ENCODE peak calls at places on chromosome 21, in four cellular contexts. I is tibial artery, U is thoracic aorta, J is pancreas. N is an unnamed sample. For H3K9me3, the result is how much of the 10 kb centered on the place peaks cover.

GRCh38 chr21:14482165-14482564 is 64.0 kb downstream of the SAMSN1 start:
- DNase-seq in J (no peak), I (no peak), U (no peak), N (no peak)

GRCh38 chr21:32772281-32773047 is 909 bp upstream of the PAXBP1 start:
- DNase-seq in I (no peak), J (no peak), U (no peak), N (no peak)

GRCh38 chr21:33064623-33064996 is 5.3 kb upstream of the OLIG1 start:
- DNase-seq in J (no peak), U (no peak), I (no peak), N (no peak)

GRCh38 chr21:27246741-27247140 is 279.9 kb upstream of the ADAMTS5 start:
- DNase-seq in I (no peak), U (no peak), J (no peak), N (no peak)

GRCh38 chr21:33780631-33781030 is 135.0 kb downstream of the ATP5PO start:
- DNase-seq in J (no peak), I (no peak), U (no peak), N (no peak)

GRCh38 chr21:18298228-18298627 is 53.6 kb downstream of the CHODL start:
- DNase-seq in I (no peak), U (no peak), J (no peak), N (no peak)

GRCh38 chr21:32456497-32456918 is 44.0 kb downstream of the EVA1C start:
- DNase-seq in U (no peak), I (no peak), J (no peak), N (peak)

GRCh38 chr21:16908087-16908486 is 604.8 kb upstream of the CXADR start:
- DNase-seq in I (no peak), J (no peak), U (peak), N (no peak)

GRCh38 chr21:35932232-35932911 is 128.0 kb downstream of the SETD4 start:
- DNase-seq in J (no peak), U (no peak), I (peak), N (no peak)

GRCh38 chr21:31198575-31198974 is 145.5 kb downstream of the TIAM1 start:
- DNase-seq in I (no peak), J (no peak), U (no peak), N (no peak)

GRCh38 chr21:34813266-34813886 is 144.6 kb downstream of the CLIC6 start:
- DNase-seq in U (no peak), I (no peak), J (no peak), N (no peak)

GRCh38 chr21:26715878-26716506 is 129.2 kb downstream of the ADAMTS1 start:
- DNase-seq in U (no peak), I (no peak), J (peak), N (no peak)

GRCh38 chr21:26826801-26827200 is 18.4 kb downstream of the ADAMTS1 start:
- DNase-seq in J (no peak), I (no peak), U (no peak), N (no peak)

GRCh38 chr21:24147674-24148073 is 1459.6 kb downstream of the MRPL39 start:
- DNase-seq in I (no peak), J (no peak), U (no peak), N (no peak)

GRCh38 chr21:43662286-43662685 is 2.9 kb downstream of the RRP1B start:
- DNase-seq in U (no peak), J (no peak), I (no peak), N (no peak)

GRCh38 chr21:41000838-41001237 is 153.9 kb upstream of the DSCAM start:
- DNase-seq in J (no peak), U (no peak), I (no peak), N (no peak)

GRCh38 chr21:17708541-17709265 is 96.0 kb upstream of the BTG3 start:
- DNase-seq in J (no peak), I (no peak), U (no peak), N (no peak)

GRCh38 chr21:30714436-30714835 is 4.1 kb downstream of the KRTAP21-3 start:
- DNase-seq in I (no peak), J (no peak), U (no peak), N (no peak)

GRCh38 chr21:17848228-17848627 is 29.1 kb upstream of the C21orf91 start:
- DNase-seq in U (no peak), I (peak), J (no peak), N (no peak)

GRCh38 chr21:45367402-45368351 is 37.3 kb upstream of the COL18A1 start:
- DNase-seq in I (no peak), J (peak), U (no peak), N (no peak)
- TF ChIP-seq CTCF in I (no peak), J (no peak), U (no peak), N (no peak)

GRCh38 chr21:39661740-39662139 is 49.0 kb downstream of the B3GALT5 start:
- DNase-seq in U (no peak), J (no peak), I (no peak), N (no peak)

GRCh38 chr21:39662411-39662953 is 49.7 kb downstream of the B3GALT5 start:
- DNase-seq in U (no peak), J (no peak), I (no peak), N (no peak)

GRCh38 chr21:39660191-39660590 is 47.5 kb downstream of the B3GALT5 start:
- DNase-seq in U (no peak), J (peak), I (no peak), N (peak)

GRCh38 chr21:39660596-39660995 is 47.9 kb downstream of the B3GALT5 start:
- DNase-seq in J (peak), I (no peak), U (no peak), N (peak)

GRCh38 chr21:39661121-39661520 is 48.4 kb downstream of the B3GALT5 start:
- DNase-seq in U (no peak), J (no peak), I (no peak), N (no peak)
- H3K9me3 ChIP-seq in U (under half), J (under half), I (under half), N (under half)

GRCh38 chr21:42469272-42469671 is 26.8 kb downstream of the RSPH1 start:
- DNase-seq in J (no peak), I (no peak), U (no peak), N (no peak)

GRCh38 chr21:42465008-42465878 is 30.8 kb downstream of the RSPH1 start:
- DNase-seq in J (no peak), U (no peak), I (peak), N (no peak)

GRCh38 chr21:42467613-42467983 is 28.4 kb downstream of the RSPH1 start:
- DNase-seq in U (no peak), I (no peak), J (no peak), N (no peak)

GRCh38 chr21:42468511-42469131 is 27.4 kb downstream of the RSPH1 start:
- DNase-seq in J (no peak), U (no peak), I (peak), N (no peak)

DNA sequence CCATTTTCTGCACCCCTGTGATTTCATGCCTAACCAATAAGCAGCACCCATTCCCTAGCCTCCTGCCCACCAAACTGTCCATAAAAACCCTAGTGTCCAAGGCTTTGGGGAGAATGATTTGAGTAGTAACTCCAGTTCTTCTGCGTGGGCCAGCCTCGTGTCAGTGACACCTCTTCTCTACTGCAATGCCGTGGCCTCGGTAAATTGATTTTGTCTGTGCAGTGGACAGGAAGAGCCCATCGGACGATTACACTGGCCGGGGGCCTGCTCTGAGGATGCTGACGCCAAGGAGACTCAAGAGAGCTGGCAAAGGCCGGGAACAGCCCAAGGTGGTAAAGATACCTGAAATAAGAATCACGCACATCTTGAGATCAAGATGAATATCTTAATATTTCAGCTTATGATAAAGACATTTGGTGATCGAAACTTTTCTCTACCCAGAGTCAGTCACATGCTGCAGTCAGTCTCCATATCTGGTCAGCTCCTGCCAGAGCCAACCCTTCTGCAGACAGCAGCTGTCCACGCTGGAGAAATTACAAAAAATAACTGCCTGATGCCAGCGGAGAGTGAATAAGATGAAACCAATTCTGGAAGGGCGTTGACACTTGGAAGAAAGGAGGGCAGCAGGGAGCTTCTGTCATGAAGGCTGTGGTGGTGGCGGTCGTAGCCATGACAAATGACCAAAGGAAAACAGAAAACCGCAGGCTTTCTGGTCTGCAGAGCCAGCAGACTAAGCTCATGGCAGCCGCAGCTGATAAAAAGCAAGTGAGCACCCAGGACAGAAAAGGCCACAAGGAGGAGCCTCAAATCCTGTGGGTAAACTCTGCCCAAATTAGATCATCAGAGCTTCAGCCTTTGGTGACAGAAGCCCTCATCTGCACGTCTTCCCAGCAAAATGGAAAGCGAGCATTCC is 29.1 kb downstream of the RSPH1 start:
- DNase-seq in J (no peak), U (no peak), I (peak), N (no peak)
- TF ChIP-seq CTCF in J (no peak), U (no peak), I (no peak), N (no peak)

DNA sequence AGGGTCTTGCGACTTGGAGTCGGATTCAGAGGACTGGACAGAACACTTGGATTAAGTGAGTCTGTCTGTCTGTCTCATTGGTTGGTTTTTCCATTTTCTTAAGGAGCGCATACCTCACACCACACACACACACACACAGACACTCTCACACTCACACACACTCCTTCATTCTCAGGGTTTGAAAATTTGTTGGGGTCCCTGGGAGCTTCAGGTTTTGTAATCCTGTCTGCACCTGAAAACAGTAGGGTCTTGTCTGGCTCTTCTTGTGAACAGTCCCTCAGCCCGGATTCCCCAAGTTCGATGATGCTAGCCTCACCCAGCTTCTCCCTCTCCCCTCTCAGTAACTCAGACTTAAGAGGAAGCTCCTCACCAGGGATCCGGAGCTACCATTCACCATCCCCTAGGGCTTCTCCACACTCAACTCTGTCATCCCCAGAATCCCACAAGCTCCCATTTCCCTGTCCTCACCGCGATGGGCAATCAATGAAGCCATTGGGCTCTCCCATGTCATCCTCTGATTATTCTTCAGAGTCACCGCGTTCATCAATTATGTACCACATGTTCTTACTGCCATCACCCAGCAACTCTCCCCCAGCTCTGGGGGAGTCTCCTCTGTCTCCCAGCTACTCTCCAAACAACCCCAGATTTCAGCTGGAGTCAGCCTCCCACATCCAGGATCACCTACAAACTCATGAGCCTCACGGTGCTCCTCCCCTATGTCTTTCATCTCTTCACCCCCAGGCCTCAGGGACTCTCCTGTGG is 1530.9 kb upstream of the TPTE start:
- DNase-seq in U (no peak), J (no peak), I (no peak), N (no peak)
- H3K9me3 ChIP-seq in U (under half), J (under half), I (under half), N (under half)

DNA sequence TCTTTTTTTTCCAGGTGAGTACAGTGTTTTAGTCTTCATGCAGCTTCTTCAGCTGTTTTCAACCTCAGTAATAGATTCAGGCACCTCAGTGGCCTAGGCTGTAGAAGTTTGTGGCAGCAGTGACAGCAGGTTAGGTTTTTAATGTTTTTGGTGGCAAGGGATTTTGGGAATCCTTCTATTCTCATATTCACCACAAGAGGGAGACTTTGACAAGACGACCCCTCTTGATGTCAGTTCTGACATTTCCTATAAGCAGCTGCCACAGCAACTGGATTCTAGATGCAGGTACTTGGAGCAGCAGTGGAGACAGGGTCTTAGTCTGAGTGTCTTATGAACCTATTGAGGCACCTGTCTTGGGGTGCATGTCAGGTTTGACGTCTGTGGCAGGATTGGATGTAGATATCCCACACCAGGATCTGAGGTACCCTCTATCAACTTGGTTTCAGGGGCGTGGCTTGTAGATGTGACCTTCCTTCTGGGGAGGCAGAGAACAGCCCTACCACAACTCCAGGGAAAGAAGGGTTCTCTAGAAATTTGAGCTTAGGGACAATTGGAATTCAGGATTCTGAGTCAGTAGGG is 1104.2 kb upstream of the TMPRSS15 start:
- DNase-seq in I (no peak), J (no peak), U (no peak), N (no peak)
- TF ChIP-seq CTCF in I (no peak), J (peak), U (no peak), N (no peak)

N was measured in ovary.